ENCODE peak calls at places on chromosomes 11 and 22, in eight cellular contexts. One of them, this sample, is unnamed.

GRCh38 chr11:445765-446588 is 4.1 kb upstream of the PTDSS2 start:
- DNase-seq in dorsolateral prefrontal cortex: no peak
- DNase-seq in H9: no peak
- DNase-seq in A673: no peak
- DNase-seq in OCI-LY7: no peak
- DNase-seq in HepG2: peak; percentile 45
- DNase-seq in cardiac muscle cell: no peak
- DNase-seq in mammary epithelial cell: no peak
- DNase-seq in this sample: no peak

GRCh38 chr11:57681168-57681567 is 13.3 kb downstream of the ZDHHC5 start:
- DNase-seq in dorsolateral prefrontal cortex: no peak
- DNase-seq in H9: no peak
- DNase-seq in A673: no peak
- DNase-seq in OCI-LY7: no peak
- DNase-seq in HepG2: no peak
- DNase-seq in cardiac muscle cell: no peak
- DNase-seq in mammary epithelial cell: no peak
- DNase-seq in this sample: no peak

GRCh38 chr11:64649304-64649703 is 58.3 kb downstream of the SLC22A12 start:
- DNase-seq in dorsolateral prefrontal cortex: no peak
- DNase-seq in H9: peak; percentile 76
- DNase-seq in A673: peak; percentile 50
- DNase-seq in OCI-LY7: peak; percentile 62
- DNase-seq in HepG2: peak; percentile 30
- DNase-seq in cardiac muscle cell: peak; percentile 51
- DNase-seq in mammary epithelial cell: peak; percentile 9
- DNase-seq in this sample: peak; percentile 20

GRCh38 chr11:118322721-118323120 is 18.2 kb downstream of the CD3E start:
- DNase-seq in dorsolateral prefrontal cortex: no peak
- DNase-seq in H9: no peak
- DNase-seq in A673: no peak
- DNase-seq in OCI-LY7: no peak
- DNase-seq in HepG2: no peak
- DNase-seq in cardiac muscle cell: no peak
- DNase-seq in mammary epithelial cell: no peak
- DNase-seq in this sample: no peak

GRCh38 chr22:46967445-46968358 is 205.3 kb downstream of the TBC1D22A start:
- DNase-seq in dorsolateral prefrontal cortex: no peak
- DNase-seq in H9: no peak
- DNase-seq in A673: peak; percentile 74
- DNase-seq in OCI-LY7: no peak
- DNase-seq in HepG2: no peak
- DNase-seq in cardiac muscle cell: no peak
- DNase-seq in mammary epithelial cell: no peak
- DNase-seq in this sample: no peak

GRCh38 chr11:74592063-74592440 is 330 bp upstream of the POLD3 start:
- DNase-seq in dorsolateral prefrontal cortex: no peak
- DNase-seq in H9: no peak
- DNase-seq in A673: no peak
- DNase-seq in OCI-LY7: no peak
- DNase-seq in HepG2: no peak
- DNase-seq in cardiac muscle cell: no peak
- DNase-seq in mammary epithelial cell: no peak
- DNase-seq in this sample: no peak

GRCh38 chr22:30701872-30702271 is 7.2 kb downstream of the OSBP2 start:
- DNase-seq in dorsolateral prefrontal cortex: no peak
- DNase-seq in H9: no peak
- DNase-seq in A673: no peak
- DNase-seq in OCI-LY7: no peak
- DNase-seq in HepG2: no peak
- DNase-seq in cardiac muscle cell: no peak
- DNase-seq in mammary epithelial cell: peak; percentile 16
- DNase-seq in this sample: peak; percentile 15

GRCh38 chr11:117874253-117874909 is 2.1 kb downstream of the FXYD6 start:
- DNase-seq in dorsolateral prefrontal cortex: no peak
- DNase-seq in H9: peak; percentile 62
- DNase-seq in A673: no peak
- DNase-seq in OCI-LY7: no peak
- DNase-seq in HepG2: no peak
- DNase-seq in cardiac muscle cell: no peak
- DNase-seq in mammary epithelial cell: no peak
- DNase-seq in this sample: no peak

GRCh38 chr11:35393093-35393492 is 26.3 kb downstream of the SLC1A2 start:
- DNase-seq in dorsolateral prefrontal cortex: no peak
- DNase-seq in H9: no peak
- DNase-seq in A673: peak; percentile 95
- DNase-seq in OCI-LY7: no peak
- DNase-seq in HepG2: no peak
- DNase-seq in cardiac muscle cell: no peak
- DNase-seq in mammary epithelial cell: no peak
- DNase-seq in this sample: no peak

GRCh38 chr22:48880749-48881148 is 946.9 kb downstream of the BRD1 start:
- DNase-seq in dorsolateral prefrontal cortex: peak; percentile 24
- DNase-seq in H9: no peak
- DNase-seq in A673: no peak
- DNase-seq in OCI-LY7: no peak
- DNase-seq in HepG2: no peak
- DNase-seq in cardiac muscle cell: no peak
- DNase-seq in mammary epithelial cell: no peak
- DNase-seq in this sample: no peak
- TF ChIP-seq CTCF in dorsolateral prefrontal cortex: no peak
- TF ChIP-seq CTCF in H9: no peak
- TF ChIP-seq CTCF in A673: no peak
- TF ChIP-seq CTCF in OCI-LY7: no peak
- TF ChIP-seq CTCF in HepG2: no peak
- TF ChIP-seq CTCF in cardiac muscle cell: no peak
- TF ChIP-seq CTCF in mammary epithelial cell: no peak
- TF ChIP-seq CTCF in this sample: no peak

GRCh38 chr11:6397156-6397555 is 6.9 kb downstream of the SMPD1 start:
- DNase-seq in dorsolateral prefrontal cortex: no peak
- DNase-seq in H9: no peak
- DNase-seq in A673: no peak
- DNase-seq in OCI-LY7: no peak
- DNase-seq in HepG2: no peak
- DNase-seq in cardiac muscle cell: peak; percentile 39
- DNase-seq in mammary epithelial cell: no peak
- DNase-seq in this sample: no peak
- H3K27ac ChIP-seq in dorsolateral prefrontal cortex: peak overlapping the region; percentile 50
- H3K27ac ChIP-seq in H9: no peak overlapping the region
- H3K27ac ChIP-seq in A673: peak overlapping the region; percentile 67
- H3K27ac ChIP-seq in OCI-LY7: no peak overlapping the region
- H3K27ac ChIP-seq in HepG2: no peak overlapping the region
- H3K27ac ChIP-seq in cardiac muscle cell: no peak overlapping the region
- H3K27ac ChIP-seq in mammary epithelial cell: no peak overlapping the region
- H3K27ac ChIP-seq in this sample: no peak overlapping the region

GRCh38 chr11:120212259-120212888 is 1.5 kb downstream of the OAF start:
- DNase-seq in dorsolateral prefrontal cortex: no peak
- DNase-seq in H9: no peak
- DNase-seq in A673: no peak
- DNase-seq in OCI-LY7: no peak
- DNase-seq in HepG2: no peak
- DNase-seq in cardiac muscle cell: no peak
- DNase-seq in mammary epithelial cell: no peak
- DNase-seq in this sample: no peak

GRCh38 chr11:120212926-120213325 is 2.1 kb downstream of the OAF start:
- DNase-seq in dorsolateral prefrontal cortex: no peak
- DNase-seq in H9: no peak
- DNase-seq in A673: no peak
- DNase-seq in OCI-LY7: no peak
- DNase-seq in HepG2: no peak
- DNase-seq in cardiac muscle cell: no peak
- DNase-seq in mammary epithelial cell: no peak
- DNase-seq in this sample: no peak

GRCh38 chr11:120209750-120210650 is 832 bp upstream of the OAF start:
- DNase-seq in dorsolateral prefrontal cortex: no peak
- DNase-seq in H9: no peak
- DNase-seq in A673: no peak
- DNase-seq in OCI-LY7: no peak
- DNase-seq in HepG2: no peak
- DNase-seq in cardiac muscle cell: no peak
- DNase-seq in mammary epithelial cell: no peak
- DNase-seq in this sample: no peak

GRCh38 chr11:120211522-120212258 is 858 bp downstream of the OAF start:
- DNase-seq in dorsolateral prefrontal cortex: no peak
- DNase-seq in H9: no peak
- DNase-seq in A673: no peak
- DNase-seq in OCI-LY7: no peak
- DNase-seq in HepG2: no peak
- DNase-seq in cardiac muscle cell: no peak
- DNase-seq in mammary epithelial cell: no peak
- DNase-seq in this sample: peak; percentile 20

DNA sequence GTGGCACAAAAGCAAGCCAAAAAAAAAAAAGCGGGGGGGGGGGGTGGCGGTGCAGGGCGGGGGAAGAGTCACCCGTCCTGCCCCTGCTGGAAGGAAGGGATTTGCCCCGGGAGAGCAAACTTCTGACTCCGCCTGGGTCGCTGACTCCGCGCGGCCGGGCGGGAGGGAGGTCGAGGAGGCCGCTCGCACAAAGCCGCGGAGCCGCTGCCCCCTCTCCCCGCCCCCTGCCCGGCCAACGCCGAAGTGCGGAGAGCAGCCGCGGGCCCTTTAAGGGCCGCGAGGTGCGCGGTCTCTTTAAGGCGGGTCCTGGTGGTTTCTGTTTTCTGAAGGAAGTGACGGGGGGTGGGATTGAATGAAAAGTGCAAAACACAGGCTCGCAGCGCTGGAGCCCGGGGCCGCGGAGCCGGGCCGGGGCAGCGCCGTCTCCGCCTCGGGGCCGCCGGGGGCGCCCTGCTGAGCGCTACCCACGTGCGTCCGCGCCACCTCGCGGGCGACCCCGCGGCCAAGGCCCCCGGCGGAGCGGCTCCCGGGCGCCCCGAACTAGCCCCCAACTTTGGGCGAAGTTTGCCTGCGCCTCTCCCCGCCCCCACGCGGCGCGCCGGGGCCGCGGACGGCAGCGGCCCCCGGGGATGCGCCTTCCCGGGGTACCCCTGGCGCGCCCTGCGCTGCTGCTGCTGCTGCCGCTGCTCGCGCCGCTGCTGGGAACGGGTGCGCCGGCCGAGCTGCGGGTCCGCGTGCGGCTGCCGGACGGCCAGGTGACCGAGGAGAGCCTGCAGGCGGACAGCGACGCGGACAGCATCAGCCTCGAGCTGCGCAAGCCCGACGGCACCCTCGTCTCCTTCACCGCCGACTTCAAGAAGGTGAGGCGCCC is at the start of gene OAF:
- DNase-seq in dorsolateral prefrontal cortex: peak; percentile 69
- DNase-seq in H9: peak; percentile 89
- DNase-seq in A673: peak; percentile 93
- DNase-seq in OCI-LY7: peak; percentile 88
- DNase-seq in HepG2: peak; percentile 86
- DNase-seq in cardiac muscle cell: peak; percentile 92
- DNase-seq in mammary epithelial cell: peak; percentile 80
- DNase-seq in this sample: peak; percentile 88
- TF ChIP-seq CTCF in dorsolateral prefrontal cortex: no peak
- TF ChIP-seq CTCF in H9: no peak
- TF ChIP-seq CTCF in A673: peak; percentile 14
- TF ChIP-seq CTCF in OCI-LY7: peak; percentile 22
- TF ChIP-seq CTCF in HepG2: peak; percentile 2
- TF ChIP-seq CTCF in cardiac muscle cell: no peak
- TF ChIP-seq CTCF in mammary epithelial cell: peak; percentile 13
- TF ChIP-seq CTCF in this sample: peak; percentile 44

GRCh38 chr22:49404020-49404419 is 423.7 kb downstream of the BRD1 start:
- DNase-seq in dorsolateral prefrontal cortex: peak; percentile 21
- DNase-seq in H9: peak; percentile 17
- DNase-seq in A673: no peak
- DNase-seq in OCI-LY7: no peak
- DNase-seq in HepG2: no peak
- DNase-seq in cardiac muscle cell: no peak
- DNase-seq in mammary epithelial cell: no peak
- DNase-seq in this sample: no peak

GRCh38 chr22:49403102-49403501 is 424.6 kb downstream of the BRD1 start:
- DNase-seq in dorsolateral prefrontal cortex: peak; percentile 13
- DNase-seq in H9: peak; percentile 8
- DNase-seq in A673: no peak
- DNase-seq in OCI-LY7: no peak
- DNase-seq in HepG2: no peak
- DNase-seq in cardiac muscle cell: no peak
- DNase-seq in mammary epithelial cell: no peak
- DNase-seq in this sample: no peak

GRCh38 chr22:49400136-49400865 is 427.4 kb downstream of the BRD1 start:
- DNase-seq in dorsolateral prefrontal cortex: no peak
- DNase-seq in H9: peak; percentile 18
- DNase-seq in A673: no peak
- DNase-seq in OCI-LY7: no peak
- DNase-seq in HepG2: no peak
- DNase-seq in cardiac muscle cell: no peak
- DNase-seq in mammary epithelial cell: no peak
- DNase-seq in this sample: no peak

GRCh38 chr22:49400866-49401598 is 426.6 kb downstream of the BRD1 start:
- DNase-seq in dorsolateral prefrontal cortex: no peak
- DNase-seq in H9: peak; percentile 13
- DNase-seq in A673: no peak
- DNase-seq in OCI-LY7: no peak
- DNase-seq in HepG2: no peak
- DNase-seq in cardiac muscle cell: no peak
- DNase-seq in mammary epithelial cell: no peak
- DNase-seq in this sample: no peak

GRCh38 chr22:49402169-49402568 is 425.5 kb downstream of the BRD1 start:
- DNase-seq in dorsolateral prefrontal cortex: peak; percentile 25
- DNase-seq in H9: peak; percentile 12
- DNase-seq in A673: no peak
- DNase-seq in OCI-LY7: no peak
- DNase-seq in HepG2: no peak
- DNase-seq in cardiac muscle cell: no peak
- DNase-seq in mammary epithelial cell: no peak
- DNase-seq in this sample: no peak
- H3K27ac ChIP-seq in dorsolateral prefrontal cortex: no peak overlapping the region
- H3K27ac ChIP-seq in H9: no peak overlapping the region
- H3K27ac ChIP-seq in A673: no peak overlapping the region
- H3K27ac ChIP-seq in OCI-LY7: no peak overlapping the region
- H3K27ac ChIP-seq in HepG2: no peak overlapping the region
- H3K27ac ChIP-seq in cardiac muscle cell: no peak overlapping the region
- H3K27ac ChIP-seq in mammary epithelial cell: no peak overlapping the region
- H3K27ac ChIP-seq in this sample: no peak overlapping the region

GRCh38 chr22:27808730-27809129 is 7.2 kb upstream of the MN1 start:
- DNase-seq in dorsolateral prefrontal cortex: no peak
- DNase-seq in H9: no peak
- DNase-seq in A673: no peak
- DNase-seq in OCI-LY7: no peak
- DNase-seq in HepG2: no peak
- DNase-seq in cardiac muscle cell: no peak
- DNase-seq in mammary epithelial cell: no peak
- DNase-seq in this sample: no peak

GRCh38 chr22:27811778-27812177 is 10.2 kb upstream of the MN1 start:
- DNase-seq in dorsolateral prefrontal cortex: no peak
- DNase-seq in H9: no peak
- DNase-seq in A673: no peak
- DNase-seq in OCI-LY7: no peak
- DNase-seq in HepG2: no peak
- DNase-seq in cardiac muscle cell: no peak
- DNase-seq in mammary epithelial cell: no peak
- DNase-seq in this sample: no peak

GRCh38 chr22:27809700-27810365 is 8.3 kb upstream of the MN1 start:
- DNase-seq in dorsolateral prefrontal cortex: no peak
- DNase-seq in H9: no peak
- DNase-seq in A673: no peak
- DNase-seq in OCI-LY7: no peak
- DNase-seq in HepG2: no peak
- DNase-seq in cardiac muscle cell: no peak
- DNase-seq in mammary epithelial cell: no peak
- DNase-seq in this sample: no peak

GRCh38 chr22:27809226-27809625 is 7.7 kb upstream of the MN1 start:
- DNase-seq in dorsolateral prefrontal cortex: no peak
- DNase-seq in H9: peak; percentile 52
- DNase-seq in A673: no peak
- DNase-seq in OCI-LY7: no peak
- DNase-seq in HepG2: no peak
- DNase-seq in cardiac muscle cell: no peak
- DNase-seq in mammary epithelial cell: no peak
- DNase-seq in this sample: no peak

GRCh38 chr22:27810566-27810965 is 9.0 kb upstream of the MN1 start:
- DNase-seq in dorsolateral prefrontal cortex: no peak
- DNase-seq in H9: no peak
- DNase-seq in A673: peak; percentile 42
- DNase-seq in OCI-LY7: no peak
- DNase-seq in HepG2: peak; percentile 40
- DNase-seq in cardiac muscle cell: peak; percentile 69
- DNase-seq in mammary epithelial cell: no peak
- DNase-seq in this sample: no peak
- TF ChIP-seq CTCF in dorsolateral prefrontal cortex: no peak
- TF ChIP-seq CTCF in H9: no peak
- TF ChIP-seq CTCF in A673: no peak
- TF ChIP-seq CTCF in OCI-LY7: no peak
- TF ChIP-seq CTCF in HepG2: no peak
- TF ChIP-seq CTCF in cardiac muscle cell: no peak
- TF ChIP-seq CTCF in mammary epithelial cell: no peak
- TF ChIP-seq CTCF in this sample: no peak

This sample was measured in RWPE1.